ENCODE peak calls at places on chromosomes 12 and 14, in nine cellular contexts. P is fibroblast of lung; X is GM12865; Y is RWPE1; M is Peyer's patch; H is pancreas; K is CD4-positive, alpha-beta T cell; B is HFFc6; G is astrocyte of the spinal cord. A is an unnamed sample.

GRCh38 chr12:120466560-120467315 is 2.8 kb downstream of the SRSF9 start:
- DNase-seq in M (peak; percentile 24), G (peak; percentile 26), K (peak; percentile 53), B (peak; percentile 38), H (no peak), Y (no peak), P (peak; percentile 52), X (peak; percentile 51), A (no peak)

GRCh38 chr12:124511259-124511985 is 56.0 kb downstream of the NCOR2 start:
- DNase-seq in G (no peak), M (no peak), P (no peak), H (no peak), K (no peak), B (no peak), X (no peak), Y (no peak), A (no peak)

GRCh38 chr14:78535041-78535440 is 364.9 kb downstream of the NRXN3 start:
- DNase-seq in B (no peak), M (no peak), G (no peak), H (no peak), K (no peak), X (no peak), Y (no peak), P (no peak), A (no peak)

GRCh38 chr14:82313889-82314288 is 780.2 kb upstream of the SEL1L start:
- DNase-seq in B (no peak), P (no peak), Y (no peak), M (no peak), H (no peak), K (no peak), G (no peak), X (no peak), A (no peak)

GRCh38 chr14:65169351-65169750 is 67.0 kb upstream of the MAX start:
- DNase-seq in B (peak; percentile 18), M (no peak), Y (no peak), H (no peak), K (no peak), X (peak; percentile 95), P (peak; percentile 88), G (peak; percentile 63), A (peak; percentile 70)

GRCh38 chr12:51863921-51864700 is 15.6 kb upstream of the FIGNL2 start:
- DNase-seq in Y (no peak), P (no peak), G (peak; percentile 18), H (no peak), X (no peak), B (no peak), M (no peak), K (no peak), A (no peak)

GRCh38 chr12:19689801-19690472 is 250.6 kb downstream of the AEBP2 start:
- DNase-seq in M (no peak), H (peak; percentile 57), X (no peak), K (no peak), G (no peak), Y (peak; percentile 38), P (no peak), B (no peak), A (no peak)

GRCh38 chr12:53289891-53290290 is 5.5 kb upstream of the PFDN5 start:
- DNase-seq in Y (no peak), K (no peak), X (no peak), B (peak; percentile 30), P (peak; percentile 22), H (no peak), M (no peak), G (no peak), A (no peak)

GRCh38 chr12:108102363-108102762 is 26.7 kb upstream of the WSCD2 start:
- DNase-seq in M (no peak), B (no peak), H (no peak), X (peak; percentile 35), G (no peak), P (no peak), Y (no peak), K (no peak), A (no peak)

GRCh38 chr14:77985235-77985634 is 184.9 kb upstream of the NRXN3 start:
- DNase-seq in K (no peak), H (no peak), X (no peak), M (no peak), G (peak; percentile 78), B (no peak), P (peak; percentile 4), Y (no peak), A (no peak)

GRCh38 chr14:86639146-86639545 is 1109.2 kb downstream of the FLRT2 start:
- DNase-seq in H (no peak), G (no peak), M (no peak), K (no peak), P (peak; percentile 29), X (no peak), B (no peak), Y (no peak), A (no peak)

GRCh38 chr12:59517522-59517921 is 78.3 kb upstream of the SLC16A7 start:
- DNase-seq in G (no peak), X (no peak), B (no peak), K (no peak), Y (no peak), M (no peak), P (no peak), H (no peak), A (no peak)

GRCh38 chr12:115207216-115207915 is 523.4 kb upstream of the TBX3 start:
- DNase-seq in H (no peak), P (no peak), X (no peak), M (no peak), B (no peak), Y (no peak), G (no peak), K (no peak), A (no peak)

GRCh38 chr12:132249747-132250478 is 79.5 kb downstream of the GALNT9 start:
- DNase-seq in G (no peak), M (no peak), X (no peak), H (no peak), P (no peak), B (no peak), Y (no peak), K (no peak), A (no peak)

GRCh38 chr14:90561031-90561430 is 164.2 kb downstream of the CALM1 start:
- DNase-seq in M (no peak), Y (no peak), B (no peak), K (no peak), H (no peak), P (no peak), X (no peak), G (no peak), A (no peak)

GRCh38 chr12:98456583-98457573 is 58.5 kb upstream of the TMPO start:
- DNase-seq in Y (no peak), X (peak; percentile 18), B (no peak), M (no peak), H (peak; percentile 85), G (peak; percentile 56), P (peak; percentile 17), K (no peak), A (peak; percentile 47)

GRCh38 chr14:74955229-74955999 is at the start of gene PGF:
- DNase-seq in M (peak; percentile 53), Y (peak; percentile 50), G (peak; percentile 30), P (no peak), K (peak; percentile 43), H (peak; percentile 86), X (no peak), B (no peak), A (peak; percentile 77)

GRCh38 chr14:55580401-55581010 is 499 bp downstream of the KTN1 start:
- DNase-seq in P (no peak), K (peak; percentile 61), Y (no peak), H (peak; percentile 78), M (peak; percentile 59), X (peak; percentile 65), G (no peak), B (no peak), A (peak; percentile 81)

GRCh38 chr12:124109760-124110159 is 136.7 kb downstream of the ZNF664 start:
- DNase-seq in X (peak; percentile 68), P (peak; percentile 17), Y (peak; percentile 42), K (no peak), B (peak; percentile 9), M (no peak), G (no peak), H (no peak), A (peak; percentile 64)

GRCh38 chr14:57898837-57899572 is 33.1 kb upstream of the SLC35F4 start:
- DNase-seq in H (no peak), Y (no peak), X (no peak), P (no peak), K (no peak), G (no peak), B (no peak), M (no peak), A (no peak)

DNA sequence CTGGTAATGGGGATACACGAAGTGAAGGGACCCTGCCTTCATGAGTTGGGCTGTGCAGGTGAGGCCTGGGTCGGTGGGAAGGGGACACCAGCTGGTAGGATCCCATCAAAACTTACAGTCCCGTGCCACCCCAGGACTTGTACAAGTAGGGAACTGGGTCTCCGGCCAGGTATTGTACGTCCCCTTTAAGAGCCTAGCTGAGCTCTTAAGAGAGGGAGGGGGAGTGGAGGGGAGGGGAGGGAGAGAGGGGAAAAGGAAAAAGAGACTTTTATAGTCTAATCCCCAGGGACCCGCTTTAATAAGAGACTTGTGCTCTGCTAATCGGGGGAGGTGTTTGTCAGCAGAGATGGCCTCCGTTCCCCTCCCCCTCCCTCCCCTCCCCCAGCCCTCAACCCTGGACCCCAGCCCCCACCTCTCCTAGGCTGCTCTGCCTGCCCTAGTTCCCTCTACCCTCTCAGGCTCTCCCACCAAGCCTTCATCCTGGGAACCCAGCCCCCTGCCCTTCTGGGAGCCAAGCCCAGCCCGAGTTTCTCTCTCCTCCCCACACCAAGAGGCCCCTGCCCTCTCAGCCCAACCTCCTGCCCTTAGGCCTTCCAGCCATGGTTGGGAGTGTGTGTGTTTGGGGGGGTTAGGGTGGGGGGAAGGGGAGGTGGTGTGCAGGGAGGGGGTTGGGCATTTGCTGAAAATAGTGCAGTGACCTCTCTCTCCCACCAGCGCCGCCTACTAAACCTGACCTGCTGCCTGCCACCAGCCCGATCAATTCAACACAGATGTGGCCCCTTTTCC is 2.6 kb downstream of the GDF11 start:
- DNase-seq in Y (no peak), P (peak; percentile 68), K (no peak), X (no peak), M (no peak), G (peak; percentile 17), B (no peak), H (no peak), A (peak; percentile 38)
- TF ChIP-seq CTCF in Y (no peak), P (no peak), K (no peak), X (no peak), M (no peak), G (no peak), B (no peak), H (no peak), A (no peak)

GRCh38 chr12:25480145-25480544 is 72.9 kb downstream of the LMNTD1 start:
- DNase-seq in B (no peak), M (no peak), G (no peak), H (no peak), Y (no peak), K (no peak), X (no peak), P (no peak), A (no peak)
- TF ChIP-seq CTCF in B (no peak), M (no peak), G (no peak), H (no peak), Y (no peak), K (no peak), X (no peak), P (no peak), A (no peak)

GRCh38 chr14:93219103-93219726 is 12.2 kb downstream of the UBR7 start:
- DNase-seq in K (no peak), B (peak; percentile 51), G (peak; percentile 69), P (peak; percentile 72), X (peak; percentile 78), M (peak; percentile 36), H (no peak), Y (peak; percentile 46), A (peak; percentile 59)
- TF ChIP-seq CTCF in K (peak; percentile 79), B (peak; percentile 75), G (peak; percentile 74), P (peak; percentile 42), X (peak; percentile 65), M (peak; percentile 60), H (peak; percentile 35), Y (peak; percentile 74), A (peak; percentile 61)

GRCh38 chr14:102917469-102918211 is 4.8 kb upstream of the AMN start:
- DNase-seq in H (peak; percentile 58), M (peak; percentile 87), P (peak; percentile 39), X (peak; percentile 71), Y (peak; percentile 46), G (peak; percentile 41), B (no peak), K (peak; percentile 66), A (peak; percentile 87)
- TF ChIP-seq CTCF in H (peak; percentile 32), M (peak; percentile 51), P (peak; percentile 63), X (peak; percentile 71), Y (peak; percentile 34), G (peak; percentile 82), B (peak; percentile 83), K (peak; percentile 44), A (peak; percentile 75)